ENCODE peak calls at places on chromosomes 13 and 19, in four cellular contexts. N, V, Z and Y are unnamed samples.
A peak's percentile ranks its signal among the peaks of the same experiment; 100 is the strongest.

GRCh38 chr13:100434010-100434763 is 154.4 kb downstream of the GGACT start:
- DNase-seq in N (peak; percentile 46), Z (no peak), V (no peak), Y (no peak)

GRCh38 chr13:32001392-32001768 is 30.2 kb upstream of the FRY start:
- DNase-seq in V (peak; percentile 68), Z (no peak), N (peak; percentile 46), Y (no peak)

GRCh38 chr13:21929400-21929799 is 258.5 kb downstream of the FGF9 start:
- DNase-seq in N (no peak), Z (no peak), V (no peak), Y (no peak)

GRCh38 chr13:47904239-47904638 is 96.8 kb downstream of the SUCLA2 start:
- DNase-seq in Z (no peak), V (no peak), N (no peak), Y (no peak)

GRCh38 chr19:16605552-16605951 is 22.5 kb downstream of the MED26 start:
- DNase-seq in N (peak; percentile 32), V (no peak), Z (no peak), Y (no peak)

GRCh38 chr13:40338217-40338616 is 328.2 kb downstream of the FOXO1 start:
- DNase-seq in Z (no peak), N (no peak), V (no peak), Y (no peak)

GRCh38 chr13:98778749-98779148 is 26.3 kb upstream of the SLC15A1 start:
- DNase-seq in V (no peak), N (peak; percentile 64), Z (no peak), Y (no peak)

GRCh38 chr13:98822238-98822606 is 69.8 kb upstream of the SLC15A1 start:
- DNase-seq in V (no peak), N (no peak), Z (no peak), Y (no peak)

GRCh38 chr19:19475845-19476828 is 39.2 kb downstream of the TSSK6 start:
- DNase-seq in Z (no peak), N (no peak), V (no peak), Y (no peak)

GRCh38 chr19:53813996-53814395 is 10.1 kb downstream of the NLRP12 start:
- DNase-seq in Z (no peak), V (no peak), N (no peak), Y (no peak)

GRCh38 chr13:40786568-40786996 is 2.8 kb upstream of the SLC25A15 start:
- DNase-seq in N (peak; percentile 9), Z (no peak), V (no peak), Y (no peak)

GRCh38 chr13:36069881-36070366 is 61.3 kb downstream of the DCLK1 start:
- DNase-seq in Z (no peak), V (no peak), N (no peak), Y (no peak)

GRCh38 chr19:38657633-38658222 is 10.3 kb downstream of the ACTN4 start:
- DNase-seq in N (peak; percentile 36), V (no peak), Z (no peak), Y (no peak)

GRCh38 chr19:46573679-46574522 is 27.2 kb upstream of the CALM3 start:
- DNase-seq in N (no peak), Z (no peak), V (no peak), Y (no peak)

GRCh38 chr13:44692173-44692713 is 116.1 kb upstream of the TSC22D1 start:
- DNase-seq in N (no peak), Z (no peak), V (no peak), Y (no peak)

GRCh38 chr19:1884291-1884718 is 991 bp downstream of the ABHD17A start:
- DNase-seq in V (no peak), Z (peak; percentile 47), N (no peak), Y (no peak)

GRCh38 chr19:17721821-17722220 is 2.5 kb downstream of the MAP1S start:
- DNase-seq in Z (no peak), V (no peak), N (peak; percentile 74), Y (peak; percentile 52)

GRCh38 chr19:55699221-55699620 is 24.2 kb downstream of the EPN1 start:
- DNase-seq in Z (no peak), N (no peak), V (no peak), Y (no peak)

GRCh38 chr19:13463296-13463695 is 43.0 kb downstream of the CACNA1A start:
- DNase-seq in Z (no peak), N (no peak), V (no peak), Y (no peak)

GRCh38 chr19:51000426-51000825 is 978 bp downstream of the KLK8 start:
- DNase-seq in N (no peak), Z (no peak), V (no peak), Y (no peak)

GRCh38 chr13:104140557-104140956 is 1074.3 kb upstream of the SLC10A2 start:
- DNase-seq in Z (no peak), V (no peak), N (peak; percentile 18), Y (no peak)

GRCh38 chr13:31962661-31963345 is 68.8 kb upstream of the FRY start:
- DNase-seq in V (no peak), Z (no peak), N (no peak), Y (no peak)

GRCh38 chr19:46515879-46516350 is 20.2 kb upstream of the PNMA8B start:
- DNase-seq in V (no peak), Z (no peak), N (peak; percentile 31), Y (no peak)

GRCh38 chr13:33846306-33847062 is 28.5 kb downstream of the RFC3 start:
- DNase-seq in Z (no peak), V (no peak), N (no peak), Y (no peak)

GRCh38 chr13:33845572-33846305 is 27.8 kb downstream of the RFC3 start:
- DNase-seq in Z (no peak), V (no peak), N (peak; percentile 4), Y (no peak)

GRCh38 chr13:33849211-33849610 is 31.3 kb downstream of the RFC3 start:
- DNase-seq in N (no peak), Z (no peak), V (no peak), Y (no peak)
- H3K36me3 ChIP-seq in N (no peaks in the 10 kb centered on the region), Z (no peaks in the 10 kb centered on the region), V (no peaks in the 10 kb centered on the region), Y (peaks cover 6% of the 10 kb centered on the region)

GRCh38 chr19:3607398-3608078 is 863 bp upstream of the TBXA2R start:
- DNase-seq in V (no peak), N (peak; percentile 41), Z (no peak), Y (no peak)
- TF ChIP-seq CTCF in V (no peak), N (no peak), Z (no peak), Y (no peak)

DNA sequence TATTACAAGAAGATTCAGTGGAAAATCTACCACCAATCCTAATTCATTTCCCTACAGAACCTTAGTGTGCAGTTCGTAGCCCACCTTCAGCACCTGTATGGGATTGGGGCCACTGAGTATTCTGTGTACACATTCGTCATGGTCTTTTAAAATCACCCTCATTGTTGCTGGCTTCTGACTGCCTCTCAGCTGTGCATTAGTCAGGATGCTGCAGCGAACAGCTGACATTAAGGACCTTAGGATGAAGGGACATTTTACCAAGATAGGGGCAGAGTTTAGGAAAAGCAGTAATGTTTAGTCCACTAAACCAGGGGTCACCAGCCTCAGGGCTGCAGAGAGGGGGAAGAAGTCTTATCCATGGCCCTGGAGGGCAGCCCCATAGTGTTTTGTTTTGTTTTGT is 176.5 kb downstream of the COL4A1 start:
- DNase-seq in V (no peak), N (no peak), Z (no peak), Y (no peak)
- H3K4me1 ChIP-seq in V (no peaks in the 10 kb centered on the region), N (peaks cover 35% of the 10 kb centered on the region), Z (peaks cover 4% of the 10 kb centered on the region), Y (peaks cover 7% of the 10 kb centered on the region)

DNA sequence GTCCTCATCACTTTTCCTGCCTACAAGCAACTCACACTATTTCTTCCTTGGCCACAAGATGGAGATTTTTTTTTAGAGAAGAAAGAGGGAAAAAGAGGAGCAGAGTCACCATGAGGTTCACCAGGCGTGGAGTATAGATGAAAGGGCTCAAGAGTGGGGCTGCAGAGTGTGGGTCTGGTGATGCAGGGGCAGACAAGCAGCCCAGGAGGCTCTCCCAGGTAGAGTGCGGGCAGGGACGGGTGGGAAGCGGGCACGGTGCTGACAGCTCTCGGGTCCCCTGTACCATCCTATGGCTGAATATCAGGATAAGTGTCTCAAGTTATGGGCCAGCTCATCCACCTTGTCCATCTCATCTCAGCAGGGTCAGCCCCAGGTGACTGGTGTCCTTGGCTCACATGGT is 110.9 kb downstream of the SOX1 start:
- DNase-seq in V (no peak), Z (no peak), N (no peak), Y (no peak)
- H3K36me3 ChIP-seq in V (no peaks in the 10 kb centered on the region), Z (no peaks in the 10 kb centered on the region), N (no peaks in the 10 kb centered on the region), Y (no peaks in the 10 kb centered on the region)

DNA sequence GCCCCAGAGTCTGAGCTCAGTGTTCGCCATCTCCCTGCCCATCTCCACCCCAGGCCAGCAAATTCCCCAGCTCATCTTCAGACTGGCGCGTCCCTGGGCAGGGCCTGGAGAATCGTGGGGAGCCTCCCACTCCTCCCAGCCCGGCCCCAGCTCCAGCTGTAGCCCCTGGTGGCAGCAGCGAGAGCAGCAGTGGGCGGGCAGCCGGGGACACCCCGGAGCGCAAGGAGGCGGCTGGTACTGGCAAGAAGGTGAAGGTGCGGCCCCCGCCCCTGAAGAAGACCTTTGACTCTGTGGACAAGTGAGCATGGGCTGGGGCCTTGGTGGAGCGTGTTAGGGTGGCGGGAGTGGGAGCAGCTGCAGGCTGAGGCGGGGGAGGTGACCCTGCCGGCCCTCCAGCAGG is 8.4 kb upstream of the PRR19 start:
- DNase-seq in N (no peak), V (no peak), Z (no peak), Y (no peak)
- TF ChIP-seq CTCF in N (peak; percentile 10), V (no peak), Z (no peak), Y (no peak)

GRCh38 chr13:114066956-114067355 is 65.5 kb downstream of the RASA3 start:
- DNase-seq in Z (no peak), V (no peak), N (no peak), Y (no peak)
- H3K4me1 ChIP-seq in Z (peaks cover 49% of the 10 kb centered on the region), V (peaks cover 10% of the 10 kb centered on the region), N (peaks cover 54% of the 10 kb centered on the region), Y (peaks cover 18% of the 10 kb centered on the region)

GRCh38 chr19:5605362-5605761 is 17.2 kb downstream of the SAFB2 start:
- DNase-seq in V (no peak), N (no peak), Z (no peak), Y (no peak)

GRCh38 chr19:5595745-5596144 is 26.8 kb downstream of the SAFB2 start:
- DNase-seq in V (no peak), N (no peak), Z (no peak), Y (no peak)

GRCh38 chr19:5595129-5595528 is 27.4 kb upstream of the TINCR start:
- DNase-seq in N (no peak), Z (no peak), V (no peak), Y (no peak)

GRCh38 chr19:5603626-5604025 is 18.9 kb downstream of the SAFB2 start:
- DNase-seq in V (no peak), N (no peak), Z (no peak), Y (no peak)

DNA sequence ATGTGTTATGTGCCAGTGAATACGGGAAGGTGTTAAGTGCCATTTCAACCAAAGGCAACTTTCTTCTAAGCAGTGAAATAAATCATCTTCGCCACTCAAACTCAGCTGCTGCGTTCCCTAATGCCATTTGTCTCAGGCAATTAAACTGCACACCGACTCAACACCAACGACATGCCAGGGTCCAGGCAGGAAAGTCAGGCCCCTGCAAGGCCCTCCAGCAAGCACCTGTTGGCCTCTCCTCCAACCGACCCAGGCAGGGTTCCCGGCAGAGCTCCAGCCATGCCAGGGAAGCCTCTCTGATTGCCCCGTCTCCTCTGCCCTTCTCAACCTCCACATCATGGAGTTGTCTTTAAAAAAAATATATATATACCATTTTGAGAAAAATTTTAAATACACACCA is 21.8 kb downstream of the SAFB2 start:
- DNase-seq in Z (no peak), V (no peak), N (no peak), Y (no peak)
- H3K36me3 ChIP-seq in Z (no peaks in the 10 kb centered on the region), V (peaks cover 80% of the 10 kb centered on the region), N (peaks cover 65% of the 10 kb centered on the region), Y (peaks cover 70% of the 10 kb centered on the region)